ENCODE peak calls at places on chromosomes 16 and 17, in seven cellular contexts. One of them, this sample, is unnamed.

GRCh38 chr17:9330140-9330902 is 245.3 kb downstream of the STX8 start:
- DNase-seq in SK-N-SH: no peak
- DNase-seq in GM23338: peak; percentile 58
- DNase-seq in K562: no peak
- DNase-seq in GM12878: no peak
- DNase-seq in HepG2: no peak
- DNase-seq in A549: no peak
- DNase-seq in this sample: no peak

GRCh38 chr17:2259769-2260536 is 43.6 kb downstream of the SMG6 start:
- DNase-seq in A549: no peak
- DNase-seq in GM12878: peak; percentile 85
- DNase-seq in GM23338: no peak
- DNase-seq in K562: no peak
- DNase-seq in HepG2: no peak
- DNase-seq in SK-N-SH: no peak
- DNase-seq in this sample: no peak

GRCh38 chr17:18860161-18860972 is 2.4 kb downstream of the PRPSAP2 start:
- DNase-seq in GM23338: no peak
- DNase-seq in A549: no peak
- DNase-seq in SK-N-SH: no peak
- DNase-seq in GM12878: peak; percentile 79
- DNase-seq in HepG2: no peak
- DNase-seq in K562: no peak
- DNase-seq in this sample: no peak

GRCh38 chr16:65457084-65457483 is 335.2 kb upstream of the CDH11 start:
- DNase-seq in GM23338: no peak
- DNase-seq in A549: no peak
- DNase-seq in GM12878: no peak
- DNase-seq in HepG2: no peak
- DNase-seq in SK-N-SH: no peak
- DNase-seq in K562: no peak
- DNase-seq in this sample: no peak

GRCh38 chr17:59423137-59423703 is 91.8 kb downstream of the YPEL2 start:
- DNase-seq in A549: peak; percentile 68
- DNase-seq in GM12878: no peak
- DNase-seq in HepG2: peak; percentile 55
- DNase-seq in K562: peak; percentile 78
- DNase-seq in GM23338: no peak
- DNase-seq in SK-N-SH: no peak
- DNase-seq in this sample: peak; percentile 36

GRCh38 chr16:69217433-69217832 is 30.5 kb downstream of the SNTB2 start:
- DNase-seq in SK-N-SH: no peak
- DNase-seq in HepG2: peak; percentile 42
- DNase-seq in A549: peak; percentile 42
- DNase-seq in GM12878: no peak
- DNase-seq in K562: peak; percentile 24
- DNase-seq in GM23338: no peak
- DNase-seq in this sample: no peak

GRCh38 chr16:23699100-23699499 is 13.9 kb downstream of the ERN2 start:
- DNase-seq in GM23338: no peak
- DNase-seq in HepG2: no peak
- DNase-seq in A549: peak; percentile 24
- DNase-seq in K562: no peak
- DNase-seq in SK-N-SH: no peak
- DNase-seq in GM12878: no peak
- DNase-seq in this sample: peak; percentile 59

GRCh38 chr16:17470002-17470870 is 524 bp downstream of the XYLT1 start:
- DNase-seq in GM23338: no peak
- DNase-seq in SK-N-SH: peak; percentile 55
- DNase-seq in A549: no peak
- DNase-seq in GM12878: no peak
- DNase-seq in K562: no peak
- DNase-seq in HepG2: no peak
- DNase-seq in this sample: no peak

GRCh38 chr17:37131064-37131463 is 182.3 kb downstream of the AATF start:
- DNase-seq in GM12878: no peak
- DNase-seq in HepG2: no peak
- DNase-seq in SK-N-SH: no peak
- DNase-seq in GM23338: peak; percentile 27
- DNase-seq in K562: no peak
- DNase-seq in A549: no peak
- DNase-seq in this sample: no peak

GRCh38 chr16:31093132-31093703 is 1.4 kb downstream of the VKORC1 start:
- DNase-seq in K562: peak; percentile 81
- DNase-seq in SK-N-SH: peak; percentile 87
- DNase-seq in GM12878: no peak
- DNase-seq in GM23338: peak; percentile 51
- DNase-seq in HepG2: peak; percentile 74
- DNase-seq in A549: peak; percentile 31
- DNase-seq in this sample: no peak

GRCh38 chr17:79794659-79795511 is 2.0 kb downstream of the CBX8 start:
- DNase-seq in HepG2: no peak
- DNase-seq in GM23338: peak; percentile 56
- DNase-seq in SK-N-SH: no peak
- DNase-seq in A549: no peak
- DNase-seq in GM12878: no peak
- DNase-seq in K562: no peak
- DNase-seq in this sample: no peak

GRCh38 chr17:33403194-33403593 is 110.1 kb upstream of the ASIC2 start:
- DNase-seq in SK-N-SH: peak; percentile 11
- DNase-seq in A549: no peak
- DNase-seq in GM12878: no peak
- DNase-seq in HepG2: no peak
- DNase-seq in GM23338: no peak
- DNase-seq in K562: no peak
- DNase-seq in this sample: no peak

GRCh38 chr17:82583720-82584234 is 64.2 kb downstream of the FOXK2 start:
- DNase-seq in GM12878: no peak
- DNase-seq in K562: no peak
- DNase-seq in A549: no peak
- DNase-seq in HepG2: no peak
- DNase-seq in GM23338: no peak
- DNase-seq in SK-N-SH: no peak
- DNase-seq in this sample: no peak

DNA sequence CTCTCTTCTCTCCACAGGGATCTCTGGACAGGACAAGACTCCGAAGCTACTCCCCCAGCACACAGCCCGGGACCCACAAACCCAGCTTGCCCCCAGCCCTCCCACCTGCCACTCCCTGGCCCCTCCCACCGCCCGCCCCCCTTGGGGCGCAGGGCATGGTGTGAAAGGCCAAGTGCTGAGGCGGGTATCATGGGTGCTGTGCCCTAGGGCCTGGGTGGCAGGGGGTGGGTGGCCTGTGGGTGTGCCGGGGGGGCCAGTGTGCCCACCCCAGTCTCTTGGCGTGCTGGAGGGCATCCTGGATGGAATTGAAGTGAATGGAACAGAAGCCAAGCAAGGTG is 11.4 kb downstream of the THRA start:
- DNase-seq in HepG2: no peak
- DNase-seq in K562: no peak
- DNase-seq in GM12878: no peak
- DNase-seq in A549: no peak
- DNase-seq in GM23338: no peak
- DNase-seq in SK-N-SH: no peak
- DNase-seq in this sample: no peak
- H3K4me1 ChIP-seq in HepG2: peaks cover 62% of the 10 kb centered on the region
- H3K4me1 ChIP-seq in K562: peaks cover 73% of the 10 kb centered on the region
- H3K4me1 ChIP-seq in GM12878: peaks cover 19% of the 10 kb centered on the region
- H3K4me1 ChIP-seq in A549: peaks cover 71% of the 10 kb centered on the region
- H3K4me1 ChIP-seq in GM23338: peaks cover 54% of the 10 kb centered on the region
- H3K4me1 ChIP-seq in SK-N-SH: peaks cover 71% of the 10 kb centered on the region
- H3K4me1 ChIP-seq in this sample: peaks cover 64% of the 10 kb centered on the region

DNA sequence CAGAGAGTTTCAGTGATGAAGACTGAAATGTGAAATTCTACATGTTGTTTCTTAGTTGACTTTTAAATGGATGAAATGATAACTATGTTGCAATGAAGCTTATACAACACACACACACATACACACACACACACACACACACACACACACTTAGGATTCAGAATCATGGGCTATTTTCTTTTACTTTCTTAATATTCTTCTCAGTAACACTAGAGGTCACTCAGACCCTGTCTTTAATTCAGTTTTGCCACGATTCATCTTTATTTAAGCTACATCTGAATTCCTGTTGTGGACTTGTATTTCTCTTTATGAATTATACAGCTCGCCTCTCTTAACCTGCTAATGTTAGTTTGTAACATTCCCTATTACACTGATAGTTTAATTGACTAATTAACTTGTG is 109.6 kb upstream of the GOT2 start:
- DNase-seq in GM12878: peak; percentile 12
- DNase-seq in SK-N-SH: peak; percentile 42
- DNase-seq in K562: peak; percentile 53
- DNase-seq in A549: peak; percentile 60
- DNase-seq in GM23338: peak; percentile 52
- DNase-seq in HepG2: peak; percentile 44
- DNase-seq in this sample: peak; percentile 3
- TF ChIP-seq REST in GM12878: no peak
- TF ChIP-seq REST in SK-N-SH: no peak
- TF ChIP-seq REST in K562: no peak
- TF ChIP-seq REST in A549: no peak
- TF ChIP-seq REST in GM23338: no peak
- TF ChIP-seq REST in HepG2: no peak
- TF ChIP-seq REST in this sample: no peak

DNA sequence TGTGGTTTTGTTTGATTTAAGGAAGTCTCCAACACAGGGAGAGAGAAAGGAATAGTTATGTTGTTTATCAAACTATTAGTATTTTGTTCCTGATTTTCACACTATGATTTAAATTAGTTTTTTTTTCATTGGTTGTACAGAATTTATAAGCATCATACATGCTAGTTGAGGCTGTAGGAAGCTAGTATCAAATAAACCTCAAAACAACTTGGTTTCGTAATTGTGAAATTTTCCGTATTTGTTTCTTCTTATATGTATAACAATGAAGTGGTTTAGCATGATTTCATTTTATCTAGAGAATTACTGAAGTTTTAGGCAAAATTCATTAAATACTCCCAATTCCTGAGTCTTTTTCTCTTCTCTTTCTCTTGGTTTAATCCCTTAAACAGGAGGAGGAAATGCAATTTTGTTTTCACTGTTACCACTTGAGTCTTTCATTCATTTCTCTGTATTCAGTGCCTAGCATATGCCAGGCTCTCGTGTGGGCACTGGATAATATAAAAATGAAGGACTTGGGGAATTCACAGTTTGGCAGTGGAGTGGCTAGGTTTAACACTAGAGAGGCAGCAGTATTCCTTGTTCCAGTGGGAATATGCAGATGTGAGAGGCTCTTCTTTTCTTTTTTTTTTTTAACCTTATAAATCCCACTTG is 1.8 kb downstream of the CYLD start:
- DNase-seq in A549: no peak
- DNase-seq in SK-N-SH: no peak
- DNase-seq in GM12878: no peak
- DNase-seq in HepG2: no peak
- DNase-seq in GM23338: no peak
- DNase-seq in K562: no peak
- DNase-seq in this sample: no peak
- H3K4me1 ChIP-seq in A549: peaks cover 3% of the 10 kb centered on the region
- H3K4me1 ChIP-seq in SK-N-SH: peaks cover 10% of the 10 kb centered on the region
- H3K4me1 ChIP-seq in GM12878: peaks cover 24% of the 10 kb centered on the region
- H3K4me1 ChIP-seq in HepG2: peaks cover 19% of the 10 kb centered on the region
- H3K4me1 ChIP-seq in GM23338: peaks cover 30% of the 10 kb centered on the region
- H3K4me1 ChIP-seq in K562: peaks cover 5% of the 10 kb centered on the region
- H3K4me1 ChIP-seq in this sample: peaks cover 2% of the 10 kb centered on the region

DNA sequence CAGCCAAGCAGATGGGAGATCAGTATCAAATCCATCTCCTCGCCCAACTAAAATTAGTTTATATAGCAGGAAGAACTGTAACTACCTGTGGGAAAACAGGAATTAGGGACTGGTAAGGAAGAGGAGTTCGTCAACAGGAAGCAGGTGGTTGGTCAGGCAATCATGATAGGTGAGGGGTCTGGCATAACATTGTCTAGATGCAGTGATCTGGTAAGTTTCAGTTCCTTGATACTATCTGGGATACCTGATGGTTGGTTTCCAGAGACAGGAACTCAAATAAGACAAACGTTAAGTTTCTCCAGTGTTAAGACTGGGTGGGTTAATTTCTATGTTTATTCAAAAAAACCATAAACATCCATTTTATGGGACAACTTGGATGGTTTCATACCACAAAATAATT is 53.8 kb downstream of the CEP112 start:
- DNase-seq in K562: no peak
- DNase-seq in A549: no peak
- DNase-seq in GM23338: no peak
- DNase-seq in HepG2: no peak
- DNase-seq in GM12878: no peak
- DNase-seq in SK-N-SH: no peak
- DNase-seq in this sample: no peak
- TF ChIP-seq REST in K562: no peak
- TF ChIP-seq REST in A549: no peak
- TF ChIP-seq REST in GM23338: no peak
- TF ChIP-seq REST in HepG2: no peak
- TF ChIP-seq REST in GM12878: no peak
- TF ChIP-seq REST in SK-N-SH: no peak
- TF ChIP-seq REST in this sample: no peak

GRCh38 chr17:57939797-57940196 is 15.4 kb downstream of the CUEDC1 start:
- DNase-seq in GM12878: peak; percentile 75
- DNase-seq in SK-N-SH: no peak
- DNase-seq in K562: peak; percentile 31
- DNase-seq in GM23338: no peak
- DNase-seq in A549: no peak
- DNase-seq in HepG2: no peak
- DNase-seq in this sample: no peak

GRCh38 chr17:57940217-57940616 is 15.0 kb downstream of the CUEDC1 start:
- DNase-seq in HepG2: no peak
- DNase-seq in A549: peak; percentile 55
- DNase-seq in GM23338: peak; percentile 50
- DNase-seq in GM12878: no peak
- DNase-seq in SK-N-SH: no peak
- DNase-seq in K562: no peak
- DNase-seq in this sample: no peak

GRCh38 chr17:57938061-57938502 is 17.1 kb downstream of the CUEDC1 start:
- DNase-seq in GM23338: no peak
- DNase-seq in GM12878: no peak
- DNase-seq in SK-N-SH: no peak
- DNase-seq in HepG2: peak; percentile 86
- DNase-seq in K562: no peak
- DNase-seq in A549: no peak
- DNase-seq in this sample: no peak

GRCh38 chr17:57937492-57937891 is 17.7 kb downstream of the CUEDC1 start:
- DNase-seq in GM12878: no peak
- DNase-seq in K562: no peak
- DNase-seq in SK-N-SH: no peak
- DNase-seq in GM23338: no peak
- DNase-seq in A549: no peak
- DNase-seq in HepG2: no peak
- DNase-seq in this sample: no peak

GRCh38 chr17:57935833-57936807 is 19.1 kb downstream of the CUEDC1 start:
- DNase-seq in K562: no peak
- DNase-seq in A549: no peak
- DNase-seq in GM12878: no peak
- DNase-seq in HepG2: peak; percentile 80
- DNase-seq in SK-N-SH: peak; percentile 70
- DNase-seq in GM23338: peak; percentile 48
- DNase-seq in this sample: no peak
- H3K4me1 ChIP-seq in K562: no peaks in the 10 kb centered on the region
- H3K4me1 ChIP-seq in A549: peaks cover 96% of the 10 kb centered on the region
- H3K4me1 ChIP-seq in GM12878: peaks cover 29% of the 10 kb centered on the region
- H3K4me1 ChIP-seq in HepG2: peaks cover 88% of the 10 kb centered on the region
- H3K4me1 ChIP-seq in SK-N-SH: peaks cover 30% of the 10 kb centered on the region
- H3K4me1 ChIP-seq in GM23338: peaks cover 13% of the 10 kb centered on the region
- H3K4me1 ChIP-seq in this sample: peaks cover 88% of the 10 kb centered on the region